ENCODE peak calls at places on chromosomes 13 and 19, in seven cellular contexts. Q, J, X, B, V, K and R are unnamed samples.

GRCh38 chr19:49894011-49894664 is 2.5 kb downstream of the IL4I1 start:
- DNase-seq in Q (no peak), J (no peak), X (no peak), B (no peak), V (no peak), K (no peak), R (no peak)

GRCh38 chr19:7862413-7862951 is 11.7 kb downstream of the PRR36 start:
- DNase-seq in Q (peak), J (peak), X (peak), B (no peak), V (no peak), K (no peak), R (peak)

GRCh38 chr13:67099494-67099893 is 130.6 kb downstream of the PCDH9 start:
- DNase-seq in Q (no peak), J (no peak), X (no peak), B (no peak), V (no peak), K (no peak), R (no peak)

GRCh38 chr19:5579286-5579685 is 11.5 kb upstream of the TINCR start:
- DNase-seq in Q (no peak), J (no peak), X (no peak), B (no peak), V (no peak), K (no peak), R (no peak)

GRCh38 chr19:12997967-12998940 is 3.0 kb downstream of the NFIX start:
- DNase-seq in Q (no peak), J (no peak), X (no peak), B (no peak), V (no peak), K (no peak), R (no peak)

GRCh38 chr19:46665072-46665471 is 4.1 kb upstream of the DACT3 start:
- DNase-seq in Q (no peak), J (no peak), X (no peak), B (no peak), V (no peak), K (no peak), R (no peak)

GRCh38 chr19:54178581-54179261 is 5.8 kb upstream of the TMC4 start:
- DNase-seq in Q (no peak), J (no peak), X (peak), B (no peak), V (no peak), K (no peak), R (no peak)

GRCh38 chr13:34863360-34864135 is 78.5 kb upstream of the NBEA start:
- DNase-seq in Q (no peak), J (no peak), X (no peak), B (no peak), V (no peak), K (peak), R (no peak)

GRCh38 chr13:98484289-98485219 is 92.4 kb downstream of the STK24 start:
- DNase-seq in Q (peak), J (no peak), X (peak), B (peak), V (no peak), K (peak), R (no peak)